ENCODE peak calls at places on chromosomes 13 and 19, in ten cellular contexts. L is astrocyte of the spinal cord; K is HFFc6; B is AG04450; I is anterior cingulate cortex; R is non-pigmented ciliary epithelial cell; V is NCI-H1105; J is effector memory CD4-positive, alpha-beta T cell; X is transverse colon; E is HFF-Myc. F is an unnamed sample.

GRCh38 chr19:3054972-3055740 is 7.1 kb downstream of the TLE5 start:
- DNase-seq in R (no peak), I (no peak), J (no peak), K (no peak), V (no peak), B (no peak), L (no peak), E (no peak), X (no peak), F (no peak)

GRCh38 chr19:27679399-27679798 is 1533.6 kb downstream of the UQCRFS1 start:
- DNase-seq in E (no peak), J (no peak), R (no peak), X (no peak), V (no peak), L (no peak), K (no peak), I (no peak), B (no peak), F (no peak)

GRCh38 chr13:99617474-99618255 is 116.4 kb downstream of the TM9SF2 start:
- DNase-seq in J (no peak), R (no peak), L (peak), E (peak), X (peak), B (no peak), I (peak), K (peak), V (no peak), F (no peak)

GRCh38 chr13:106474906-106475305 is 60.6 kb downstream of the EFNB2 start:
- DNase-seq in J (no peak), X (no peak), E (no peak), B (no peak), I (no peak), K (no peak), R (no peak), V (no peak), L (no peak), F (no peak)

GRCh38 chr13:24500977-24501376 is 11.6 kb downstream of the PARP4 start:
- DNase-seq in B (no peak), L (peak), V (no peak), E (peak), J (no peak), K (peak), I (no peak), R (no peak), X (no peak), F (no peak)

GRCh38 chr13:101492251-101492910 is 39.9 kb downstream of the ITGBL1 start:
- DNase-seq in R (no peak), L (peak), V (no peak), X (no peak), B (no peak), K (no peak), I (no peak), E (no peak), J (no peak), F (no peak)

GRCh38 chr13:70668293-70668692 is 560.0 kb upstream of the KLHL1 start:
- DNase-seq in V (no peak), R (no peak), I (no peak), B (no peak), J (no peak), L (no peak), X (no peak), K (no peak), E (no peak), F (no peak)

GRCh38 chr19:18500820-18501219 is 21.1 kb downstream of the ELL start:
- DNase-seq in I (no peak), V (no peak), L (peak), R (no peak), K (no peak), E (no peak), B (no peak), J (no peak), X (no peak), F (no peak)

GRCh38 chr13:102799544-102800144 is 725 bp downstream of the BIVM start:
- DNase-seq in L (peak), B (no peak), X (peak), E (no peak), J (no peak), V (no peak), I (peak), K (no peak), R (no peak), F (peak)

GRCh38 chr19:2021453-2022140 is 6.1 kb upstream of the BTBD2 start:
- DNase-seq in J (no peak), B (no peak), I (no peak), E (no peak), R (no peak), K (no peak), L (no peak), X (no peak), V (no peak), F (no peak)

GRCh38 chr19:29145756-29146155 is 67.2 kb downstream of the UQCRFS1 start:
- DNase-seq in X (no peak), R (no peak), J (no peak), E (no peak), B (no peak), L (no peak), K (no peak), V (no peak), I (no peak), F (no peak)

GRCh38 chr13:40384976-40385857 is 281.2 kb downstream of the FOXO1 start:
- DNase-seq in E (no peak), I (no peak), V (no peak), X (no peak), K (no peak), B (no peak), L (no peak), R (no peak), J (no peak), F (no peak)

GRCh38 chr19:1289395-1290244 is 3.9 kb downstream of the EFNA2 start:
- DNase-seq in I (no peak), L (no peak), B (no peak), R (no peak), E (no peak), J (no peak), K (no peak), V (no peak), X (no peak), F (no peak)

GRCh38 chr19:17043744-17044143 is 17.1 kb upstream of the CPAMD8 start:
- DNase-seq in X (no peak), K (no peak), B (no peak), J (no peak), E (no peak), L (no peak), I (no peak), R (no peak), V (no peak), F (no peak)

GRCh38 chr13:33217256-33217655 is 68.3 kb downstream of the STARD13 start:
- DNase-seq in E (no peak), L (no peak), B (no peak), J (no peak), V (no peak), X (no peak), K (no peak), R (no peak), I (no peak), F (no peak)

GRCh38 chr19:48722196-48722708 is 2.7 kb upstream of the MAMSTR start:
- DNase-seq in E (no peak), K (no peak), B (no peak), J (no peak), I (no peak), R (no peak), V (no peak), L (no peak), X (no peak), F (no peak)

GRCh38 chr19:9040131-9040530 is 29.9 kb upstream of the MUC16 start:
- DNase-seq in X (no peak), L (no peak), E (no peak), B (no peak), K (no peak), V (no peak), I (no peak), R (no peak), J (no peak), F (no peak)

GRCh38 chr13:94344126-94344863 is 135.2 kb downstream of the DCT start:
- DNase-seq in I (no peak), E (no peak), J (no peak), X (no peak), K (peak), B (no peak), L (no peak), R (no peak), V (no peak), F (no peak)

GRCh38 chr19:18814063-18814462 is 17.7 kb upstream of the UPF1 start:
- DNase-seq in L (no peak), K (no peak), I (no peak), X (no peak), V (no peak), E (no peak), J (no peak), B (no peak), R (no peak), F (no peak)

GRCh38 chr19:6970478-6970877 is 50.8 kb downstream of the MBD3L2B start:
- DNase-seq in B (no peak), R (no peak), E (no peak), K (no peak), I (no peak), X (no peak), J (no peak), L (no peak), V (no peak), F (no peak)

GRCh38 chr19:47609885-47610545 is 1.1 kb downstream of the BICRA start:
- DNase-seq in V (peak), R (no peak), I (peak), E (no peak), X (peak), B (no peak), L (peak), K (peak), J (peak), F (peak)

GRCh38 chr13:110444226-110444653 is 117.3 kb downstream of the RAB20 start:
- DNase-seq in J (no peak), L (peak), V (no peak), I (no peak), R (no peak), E (no peak), B (no peak), X (no peak), K (peak), F (no peak)

GRCh38 chr13:113997845-113998751 is 24.2 kb upstream of the C13orf46 start:
- DNase-seq in L (peak), R (no peak), B (peak), I (no peak), J (no peak), X (peak), V (no peak), K (peak), E (peak), F (no peak)

GRCh38 chr19:19146000-19146608 is 7.8 kb upstream of the TMEM161A start:
- DNase-seq in B (peak), E (peak), J (peak), I (peak), V (peak), X (peak), R (peak), L (peak), K (peak), F (peak)

GRCh38 chr19:38245826-38246498 is 10.2 kb downstream of the PPP1R14A start:
- DNase-seq in J (no peak), L (no peak), B (no peak), I (no peak), X (no peak), E (no peak), K (no peak), R (no peak), V (no peak), F (no peak)

GRCh38 chr19:27744926-27745844 is 1467.8 kb downstream of the UQCRFS1 start:
- DNase-seq in K (peak), E (no peak), V (no peak), R (no peak), B (no peak), I (no peak), X (no peak), J (no peak), L (peak), F (no peak)

GRCh38 chr19:1261863-1262686 is 7.1 kb upstream of the CIRBP start:
- DNase-seq in V (no peak), B (no peak), X (peak), R (no peak), I (no peak), E (no peak), K (peak), J (peak), L (peak), F (peak)

GRCh38 chr19:1525343-1525742 is 1.5 kb downstream of the PLK5 start:
- DNase-seq in I (no peak), B (no peak), V (no peak), K (no peak), E (no peak), X (no peak), J (no peak), L (no peak), R (no peak), F (no peak)

GRCh38 chr13:84431646-84432045 is 549.4 kb upstream of the SLITRK1 start:
- DNase-seq in X (no peak), I (no peak), K (peak), E (no peak), L (peak), J (no peak), R (peak), B (no peak), V (no peak), F (no peak)

GRCh38 chr19:805161-805561 is 7.9 kb downstream of the PTBP1 start:
- DNase-seq in L (no peak), R (no peak), I (no peak), V (no peak), K (no peak), X (no peak), B (no peak), J (no peak), E (no peak), F (no peak)

GRCh38 chr13:113458218-113459065 is 5.2 kb upstream of the ADPRHL1 start:
- DNase-seq in L (peak), B (peak), X (no peak), V (no peak), I (no peak), K (no peak), R (no peak), E (no peak), J (no peak), F (no peak)

GRCh38 chr13:30616927-30617314 is 799 bp upstream of the USPL1 start:
- DNase-seq in V (peak), E (peak), K (peak), B (peak), X (peak), I (peak), R (peak), J (peak), L (peak), F (no peak)